ENCODE peak calls at places on chromosomes 5 and 9, in ten cellular contexts. Z is GM12878; X is lung; V is foreskin fibroblast; G is GM06990; P is CD8-positive, alpha-beta T cell; S is cardiac muscle cell; Y is kidney epithelial cell; L is tibial nerve; Q is mammary epithelial cell. T is an unnamed sample.

GRCh38 chr5:126527892-126528291 is 67.1 kb downstream of the ALDH7A1 start:
- DNase-seq in Z (no peak), L (no peak), S (no peak), Y (no peak), G (no peak), V (peak), P (no peak), Q (peak), X (no peak), T (no peak)

GRCh38 chr5:53399921-53400697 is 80.3 kb upstream of the FST start:
- DNase-seq in X (no peak), P (no peak), S (no peak), Y (no peak), Q (no peak), Z (no peak), G (no peak), L (no peak), V (peak), T (no peak)

GRCh38 chr9:133601746-133602145 is 7.4 kb downstream of the FAM163B start:
- DNase-seq in G (no peak), V (no peak), Q (no peak), Z (no peak), Y (no peak), P (no peak), S (no peak), X (no peak), L (no peak), T (no peak)

GRCh38 chr5:27818888-27819287 is 780.5 kb upstream of the CDH9 start:
- DNase-seq in V (no peak), Q (no peak), G (no peak), P (no peak), X (no peak), L (no peak), S (no peak), Y (no peak), Z (no peak), T (no peak)

GRCh38 chr5:310941-311434 is 10.5 kb upstream of the AHRR start:
- DNase-seq in Q (no peak), P (no peak), L (no peak), Z (no peak), Y (peak), X (no peak), G (no peak), V (no peak), S (no peak), T (no peak)

GRCh38 chr9:108671156-108671555 is 184.6 kb downstream of the ACTL7B start:
- DNase-seq in S (no peak), V (peak), Q (peak), X (no peak), L (no peak), Z (no peak), Y (no peak), G (no peak), P (no peak), T (peak)

GRCh38 chr5:95611396-95611795 is 8.5 kb upstream of the GPR150 start:
- DNase-seq in L (no peak), V (no peak), Q (no peak), Y (no peak), S (no peak), G (no peak), P (no peak), X (no peak), Z (no peak), T (no peak)

GRCh38 chr5:61667523-61668229 is 335.6 kb downstream of the ZSWIM6 start:
- DNase-seq in L (no peak), X (no peak), P (no peak), Q (no peak), Z (no peak), Y (no peak), V (no peak), G (no peak), S (no peak), T (no peak)

GRCh38 chr5:32690153-32690552 is 21.0 kb upstream of the NPR3 start:
- DNase-seq in P (no peak), L (no peak), S (no peak), Z (no peak), G (no peak), Q (no peak), X (no peak), Y (no peak), V (peak), T (no peak)

GRCh38 chr9:70257512-70257911 is 1.3 kb upstream of the SMC5 start:
- DNase-seq in L (no peak), V (peak), X (no peak), S (no peak), Z (no peak), G (no peak), P (no peak), Q (peak), Y (no peak), T (no peak)

GRCh38 chr5:178772351-178772750 is 41.9 kb upstream of the ZNF354A start:
- DNase-seq in G (no peak), V (no peak), L (no peak), P (no peak), Z (no peak), Y (no peak), S (no peak), X (no peak), Q (no peak), T (no peak)

GRCh38 chr9:6827370-6827949 is 69.7 kb downstream of the KDM4C start:
- DNase-seq in L (no peak), Q (peak), S (peak), P (no peak), V (peak), Y (no peak), X (no peak), Z (peak), G (peak), T (no peak)

GRCh38 chr5:154487541-154487940 is 9.5 kb upstream of the HAND1 start:
- DNase-seq in V (no peak), G (peak), X (no peak), Q (no peak), S (no peak), Y (no peak), P (no peak), L (no peak), Z (peak), T (no peak)

GRCh38 chr5:42626462-42626861 is 130.2 kb upstream of the CCDC152 start:
- DNase-seq in G (no peak), Y (no peak), Q (no peak), Z (no peak), L (no peak), S (no peak), X (no peak), V (no peak), P (no peak), T (no peak)

GRCh38 chr9:33447404-33448158 is at the start of gene AQP3:
- DNase-seq in V (peak), P (peak), X (peak), G (peak), Z (no peak), L (peak), Y (no peak), S (peak), Q (peak), T (no peak)

GRCh38 chr5:177494356-177495195 is 2.8 kb downstream of the PDLIM7 start:
- DNase-seq in G (no peak), X (peak), Z (no peak), P (no peak), L (no peak), Y (peak), S (peak), V (peak), Q (peak), T (peak)
- H3K4me3 ChIP-seq in G (no peak), X (no peak), Z (no peak), P (no peak), L (no peak), Y (no peak), S (no peak), V (peak), Q (no peak), T (peak)

DNA sequence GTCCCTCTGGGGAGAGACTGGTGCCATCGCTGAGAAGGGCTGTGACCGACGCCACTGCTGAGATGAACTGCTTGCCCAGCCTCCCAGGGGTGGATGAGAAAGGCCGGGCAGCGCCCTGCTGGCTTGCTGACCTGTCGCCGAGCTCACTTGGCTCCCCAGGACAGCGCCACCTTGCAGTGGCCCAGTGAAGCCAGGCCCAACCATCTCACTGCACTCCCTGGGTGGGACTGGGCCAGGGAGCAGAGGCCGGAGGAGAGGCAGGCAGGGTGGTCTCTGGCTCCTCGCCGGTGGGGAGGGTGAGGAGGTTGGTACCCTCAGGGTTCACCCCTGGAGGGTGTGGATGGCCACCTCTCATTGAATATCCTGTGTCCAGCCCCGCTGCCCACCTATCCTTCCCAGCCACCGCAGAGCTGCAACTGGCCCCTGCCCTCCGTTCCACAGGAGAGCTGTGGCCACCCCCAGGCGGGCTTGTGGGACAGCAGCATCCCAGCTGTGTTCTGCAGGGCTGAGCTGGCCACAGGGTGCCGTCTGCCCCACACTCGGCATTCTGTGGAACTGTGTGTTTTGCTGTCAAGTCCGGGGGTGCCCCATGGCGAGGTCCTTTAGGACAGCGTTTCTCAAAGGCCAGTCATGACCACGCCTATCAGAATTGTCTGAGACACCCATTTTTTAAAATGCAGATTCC is 41.0 kb upstream of the FCN2 start:
- DNase-seq in V (no peak), X (no peak), P (no peak), G (no peak), L (no peak), S (no peak), Y (no peak), Z (no peak), Q (no peak), T (no peak)
- TF ChIP-seq CTCF in V (no peak), X (no peak), P (no peak), G (peak), L (no peak), S (no peak), Y (no peak), Z (no peak), Q (no peak), T (peak)

DNA sequence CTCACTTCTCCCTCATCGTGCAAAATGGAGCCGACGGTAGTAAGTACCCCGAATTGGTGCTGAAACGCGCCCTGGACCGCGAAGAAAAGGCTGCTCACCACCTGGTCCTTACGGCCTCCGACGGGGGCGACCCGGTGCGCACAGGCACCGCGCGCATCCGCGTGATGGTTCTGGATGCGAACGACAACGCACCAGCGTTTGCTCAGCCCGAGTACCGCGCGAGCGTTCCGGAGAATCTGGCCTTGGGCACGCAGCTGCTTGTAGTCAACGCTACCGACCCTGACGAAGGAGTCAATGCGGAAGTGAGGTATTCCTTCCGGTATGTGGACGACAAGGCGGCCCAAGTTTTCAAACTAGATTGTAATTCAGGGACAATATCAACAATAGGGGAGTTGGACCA is 979 bp downstream of the PCDHGA12 start:
- DNase-seq in V (peak), Z (no peak), S (no peak), L (no peak), Y (no peak), G (peak), P (no peak), X (no peak), Q (no peak), T (no peak)
- H3K4me3 ChIP-seq in V (peak), Z (no peak), S (no peak), L (peak), Y (no peak), G (peak), P (no peak), X (no peak), Q (no peak), T (peak)

DNA sequence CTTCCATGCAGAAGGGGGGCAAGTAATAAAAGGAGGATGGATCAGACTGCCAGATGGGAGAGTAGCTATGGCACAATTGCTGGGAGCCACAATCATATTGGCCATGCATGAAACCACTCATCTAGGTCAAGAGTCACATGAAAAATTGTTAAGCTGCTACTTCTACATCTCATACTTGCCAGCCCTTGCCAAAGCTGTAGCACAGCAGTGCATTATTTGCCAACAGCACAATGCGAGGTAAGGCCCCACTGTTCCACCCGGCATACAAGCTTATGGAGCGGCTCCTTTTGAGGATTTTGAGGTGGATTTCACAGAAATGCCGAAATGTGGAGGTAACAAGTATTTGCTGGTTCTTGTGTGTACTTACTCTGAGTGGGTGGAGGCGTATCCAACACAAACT is 109.9 kb upstream of the EPB41L4A start:
- DNase-seq in P (no peak), L (no peak), S (no peak), Z (no peak), X (no peak), Y (no peak), V (no peak), Q (no peak), G (no peak), T (no peak)
- TF ChIP-seq CTCF in P (no peak), L (no peak), S (no peak), Z (no peak), X (no peak), Y (no peak), V (no peak), Q (no peak), G (no peak), T (no peak)

GRCh38 chr5:177369050-177369912 is 11.6 kb downstream of the RGS14 start:
- DNase-seq in Z (no peak), Q (no peak), X (no peak), Y (no peak), P (no peak), L (no peak), S (peak), G (no peak), V (peak), T (no peak)

GRCh38 chr5:177366528-177367322 is 9.0 kb downstream of the RGS14 start:
- DNase-seq in Q (no peak), P (no peak), X (peak), Z (no peak), G (no peak), L (peak), V (peak), Y (peak), S (peak), T (peak)

GRCh38 chr5:177365845-177366527 is 8.3 kb downstream of the RGS14 start:
- DNase-seq in G (no peak), S (no peak), Q (no peak), P (no peak), X (no peak), L (no peak), Z (no peak), Y (no peak), V (no peak), T (no peak)

GRCh38 chr5:177367981-177368960 is 10.5 kb downstream of the RGS14 start:
- DNase-seq in X (no peak), G (no peak), V (no peak), L (no peak), Q (no peak), S (no peak), Y (no peak), P (no peak), Z (no peak), T (no peak)

GRCh38 chr5:177367323-177367848 is 9.7 kb downstream of the RGS14 start:
- DNase-seq in X (no peak), G (no peak), S (no peak), Q (no peak), L (no peak), Z (no peak), V (no peak), P (no peak), Y (no peak), T (no peak)
- H3K4me3 ChIP-seq in X (peak), G (no peak), S (peak), Q (no peak), L (peak), Z (no peak), V (peak), P (no peak), Y (peak), T (peak)

DNA sequence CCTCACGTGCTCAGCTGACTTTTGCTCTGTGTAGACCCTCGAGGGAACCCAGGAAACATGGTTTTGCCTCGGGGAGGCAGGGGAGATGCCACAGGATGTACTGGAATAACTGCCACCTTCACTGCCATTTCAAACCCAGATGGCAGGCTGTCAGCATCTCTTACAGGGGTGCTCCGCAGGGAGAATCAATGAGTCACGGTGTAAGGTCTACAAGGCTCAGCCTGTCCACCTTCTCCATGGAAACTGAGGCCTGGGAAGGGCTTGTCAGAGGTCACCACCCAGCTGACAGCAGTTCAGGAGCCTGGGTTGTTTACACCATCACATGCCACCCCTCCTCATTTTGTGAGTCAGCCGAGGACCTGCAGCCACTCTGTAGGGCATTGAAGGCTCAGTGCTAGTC is 30.8 kb downstream of the DAB2IP start:
- DNase-seq in Q (no peak), S (no peak), Y (no peak), Z (no peak), L (no peak), G (no peak), V (no peak), P (no peak), X (no peak), T (no peak)
- TF ChIP-seq CTCF in Q (no peak), S (no peak), Y (no peak), Z (no peak), L (no peak), G (no peak), V (no peak), P (no peak), X (no peak), T (no peak)

GRCh38 chr5:143055596-143056330 is 285.6 kb downstream of the ARHGAP26 start:
- DNase-seq in Q (no peak), P (no peak), L (no peak), G (no peak), V (peak), X (no peak), Y (no peak), S (no peak), Z (no peak), T (no peak)
- H3K4me3 ChIP-seq in Q (no peak), P (no peak), L (no peak), G (peak), V (no peak), X (no peak), Y (no peak), S (no peak), Z (peak), T (no peak)

GRCh38 chr9:17024129-17024528 is 110.7 kb upstream of the CNTLN start:
- DNase-seq in Q (no peak), G (no peak), X (no peak), S (no peak), P (no peak), V (no peak), Y (no peak), L (no peak), Z (no peak), T (no peak)
- TF ChIP-seq CTCF in Q (no peak), G (no peak), X (no peak), S (no peak), P (no peak), V (no peak), Y (no peak), L (no peak), Z (no peak), T (no peak)

DNA sequence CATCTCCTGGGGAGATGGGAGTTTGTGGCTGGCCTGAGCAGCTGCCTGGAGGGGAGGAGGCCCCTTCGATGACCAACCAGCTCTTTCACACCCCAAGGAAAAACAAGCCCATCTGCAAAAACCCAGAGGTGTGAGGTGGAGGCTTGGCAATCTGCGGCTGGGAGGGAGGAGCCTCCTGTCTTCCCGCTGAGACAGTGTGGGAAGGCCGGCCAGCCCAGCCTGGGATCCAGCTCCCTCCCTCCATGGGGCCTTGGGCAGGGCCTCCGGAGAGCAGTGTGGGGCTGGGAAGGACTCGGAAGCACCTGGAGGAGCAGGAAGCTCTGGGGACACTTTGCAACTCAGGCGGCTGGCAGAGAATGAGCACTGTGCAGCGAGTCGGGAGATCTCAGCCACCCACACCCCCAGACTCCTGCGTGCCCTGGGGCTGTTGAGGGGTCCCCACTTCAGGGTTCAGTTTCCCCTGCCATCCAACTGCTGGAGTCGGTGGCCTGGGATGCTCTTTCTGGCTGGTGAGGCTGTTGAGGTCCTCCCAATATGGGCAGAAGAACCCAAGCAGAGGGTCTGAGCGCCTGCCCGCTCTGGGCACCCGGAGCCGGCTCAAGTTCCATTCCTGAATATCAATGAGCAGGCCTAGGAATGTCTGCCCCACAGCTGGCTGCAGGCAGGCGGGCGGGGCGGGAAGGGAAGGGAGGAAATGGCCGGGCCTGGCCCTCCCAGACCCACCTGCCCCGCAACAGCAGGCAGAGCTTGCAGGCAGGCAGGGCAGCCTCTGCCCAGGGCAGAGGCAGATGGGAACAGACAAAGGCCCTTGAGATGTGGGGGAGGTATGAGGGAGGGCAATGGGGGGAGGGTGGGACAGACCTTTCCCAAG is 101.1 kb downstream of the FGF18 start:
- DNase-seq in G (no peak), V (peak), P (no peak), X (no peak), L (no peak), Z (no peak), Q (no peak), S (peak), Y (no peak), T (no peak)
- H3K4me3 ChIP-seq in G (no peak), V (no peak), P (no peak), X (no peak), L (no peak), Z (no peak), Q (no peak), S (no peak), Y (no peak), T (no peak)

GRCh38 chr5:74786851-74787250 is 19.8 kb downstream of the NSA2 start:
- DNase-seq in Y (no peak), G (no peak), Z (no peak), V (no peak), L (no peak), S (no peak), P (no peak), Q (no peak), X (no peak), T (no peak)
- TF ChIP-seq CTCF in Y (no peak), G (peak), Z (no peak), V (no peak), L (no peak), S (no peak), P (no peak), Q (peak), X (no peak), T (no peak)

T was measured in HFF-Myc.